ENCODE peak calls at places on chromosomes 16 and 17, in six cellular contexts. P, T, G, R, B and Q are unnamed samples.

GRCh38 chr17:33284022-33284421 is 9.1 kb downstream of the ASIC2 start:
- DNase-seq in P (peak; percentile 33), T (no peak), G (no peak), R (no peak), B (peak; percentile 36), Q (peak; percentile 70)

GRCh38 chr16:30428055-30428454 is 1.8 kb downstream of the DCTPP1 start:
- DNase-seq in P (no peak), T (no peak), G (no peak), R (no peak), B (no peak), Q (no peak)

GRCh38 chr16:7270006-7270405 is 62.6 kb upstream of the RBFOX1 start:
- DNase-seq in P (no peak), T (no peak), G (no peak), R (no peak), B (no peak), Q (no peak)

GRCh38 chr17:83099570-83100181 is 20.3 kb downstream of the METRNL start:
- DNase-seq in P (no peak), T (no peak), G (peak; percentile 32), R (no peak), B (peak; percentile 33), Q (peak; percentile 67)

GRCh38 chr17:51289776-51290175 is 29.4 kb downstream of the UTP18 start:
- DNase-seq in P (peak; percentile 11), T (no peak), G (no peak), R (no peak), B (no peak), Q (no peak)

GRCh38 chr16:17497648-17498047 is 26.9 kb upstream of the XYLT1 start:
- DNase-seq in P (no peak), T (no peak), G (no peak), R (no peak), B (no peak), Q (no peak)

GRCh38 chr17:6548578-6549330 is 7.6 kb downstream of the PITPNM3 start:
- DNase-seq in P (no peak), T (peak; percentile 38), G (no peak), R (no peak), B (peak; percentile 23), Q (peak; percentile 24)

GRCh38 chr16:66364117-66364958 is 2.2 kb upstream of the CDH5 start:
- DNase-seq in P (no peak), T (no peak), G (peak; percentile 57), R (no peak), B (peak; percentile 38), Q (peak; percentile 23)

GRCh38 chr17:67435122-67435521 is 58.0 kb downstream of the PITPNC1 start:
- DNase-seq in P (no peak), T (peak; percentile 69), G (no peak), R (no peak), B (peak; percentile 40), Q (peak; percentile 48)

GRCh38 chr17:1559047-1559742 is 3.4 kb downstream of the PITPNA start:
- DNase-seq in P (no peak), T (no peak), G (peak; percentile 57), R (peak; percentile 66), B (no peak), Q (no peak)

GRCh38 chr16:30041841-30042240 is 10.8 kb upstream of the TLCD3B start:
- DNase-seq in P (no peak), T (no peak), G (no peak), R (no peak), B (no peak), Q (peak; percentile 13)

GRCh38 chr16:15770107-15770506 is 86.7 kb downstream of the MYH11 start:
- DNase-seq in P (no peak), T (no peak), G (no peak), R (no peak), B (no peak), Q (peak; percentile 5)

GRCh38 chr16:81543571-81543970 is 99.0 kb downstream of the CMIP start:
- DNase-seq in P (no peak), T (no peak), G (no peak), R (no peak), B (no peak), Q (no peak)

GRCh38 chr17:39082482-39082881 is 69.0 kb downstream of the PLXDC1 start:
- DNase-seq in P (no peak), T (no peak), G (no peak), R (no peak), B (no peak), Q (no peak)

GRCh38 chr17:48504953-48505352 is 25.9 kb downstream of the HOXB1 start:
- DNase-seq in P (no peak), T (no peak), G (no peak), R (no peak), B (no peak), Q (no peak)

GRCh38 chr17:48001187-48001586 is 30.3 kb downstream of the CDK5RAP3 start:
- DNase-seq in P (no peak), T (no peak), G (no peak), R (no peak), B (no peak), Q (no peak)

GRCh38 chr17:79498854-79499253 is 112.0 kb downstream of the RBFOX3 start:
- DNase-seq in P (no peak), T (no peak), G (no peak), R (no peak), B (no peak), Q (no peak)
- TF ChIP-seq CTCF in P (no peak), T (no peak), G (no peak), R (no peak), B (no peak), Q (no peak)

GRCh38 chr16:1643521-1643920 is 31.4 kb downstream of the CRAMP1 start:
- DNase-seq in P (no peak), T (no peak), G (no peak), R (no peak), B (no peak), Q (no peak)
- H3K27ac ChIP-seq in P (no peak overlapping the region), T (no peak overlapping the region), G (no peak overlapping the region), R (no peak overlapping the region), B (no peak overlapping the region), Q (no peak overlapping the region)

GRCh38 chr17:12097326-12097725 is 76.6 kb downstream of the MAP2K4 start:
- DNase-seq in P (no peak), T (no peak), G (no peak), R (no peak), B (no peak), Q (no peak)
- TF ChIP-seq CTCF in P (no peak), T (no peak), G (no peak), R (no peak), B (no peak), Q (no peak)

GRCh38 chr17:75704963-75705875 is 16.0 kb upstream of the ITGB4 start:
- DNase-seq in P (no peak), T (no peak), G (no peak), R (no peak), B (no peak), Q (no peak)
- H3K27ac ChIP-seq in P (no peak overlapping the region), T (no peak overlapping the region), G (no peak overlapping the region), R (no peak overlapping the region), B (no peak overlapping the region), Q (no peak overlapping the region)